ENCODE peak calls at places on chromosomes 3 and 15, in five cellular contexts. O is PC-3, K is HCT116, J is mammary epithelial cell, X is A549. P is an unnamed sample. For H3K4me1, the result is how much of the 10 kb centered on the place peaks cover.

GRCh38 chr15:31328999-31329639 is 2.5 kb downstream of the KLF13 start:
- DNase-seq in O (peak), K (no peak), J (peak), X (peak), P (no peak)

GRCh38 chr15:78455749-78456148 is 17.7 kb downstream of the IREB2 start:
- DNase-seq in O (no peak), K (no peak), J (no peak), X (no peak), P (peak)

GRCh38 chr3:49500408-49501257 is 30.6 kb downstream of the DAG1 start:
- DNase-seq in O (peak), K (peak), J (peak), X (peak), P (peak)

GRCh38 chr3:71447197-71447596 is 136.3 kb downstream of the FOXP1 start:
- DNase-seq in O (peak), K (no peak), J (no peak), X (no peak), P (no peak)

GRCh38 chr3:65284971-65285370 is 597.2 kb upstream of the ADAMTS9 start:
- DNase-seq in O (no peak), K (no peak), J (no peak), X (no peak), P (no peak)

GRCh38 chr3:194279701-194280360 is 71.3 kb downstream of the CPN2 start:
- DNase-seq in O (no peak), K (no peak), J (no peak), X (no peak), P (no peak)

GRCh38 chr3:11509175-11510000 is 134.3 kb downstream of the VGLL4 start:
- DNase-seq in O (peak), K (no peak), J (no peak), X (no peak), P (peak)

GRCh38 chr3:177694316-177694715 is 497.0 kb upstream of the TBL1XR1 start:
- DNase-seq in O (no peak), K (no peak), J (no peak), X (no peak), P (peak)

GRCh38 chr15:92715753-92716152 is 60.2 kb upstream of the FAM174B start:
- DNase-seq in O (peak), K (no peak), J (no peak), X (no peak), P (no peak)

GRCh38 chr3:160707187-160707789 is 30.3 kb downstream of the ARL14 start:
- DNase-seq in O (peak), K (peak), J (peak), X (peak), P (peak)

GRCh38 chr15:77747175-77748077 is 114.7 kb upstream of the LINGO1 start:
- DNase-seq in O (no peak), K (no peak), J (no peak), X (no peak), P (no peak)

GRCh38 chr3:194277547-194278091 is 73.5 kb downstream of the CPN2 start:
- DNase-seq in O (no peak), K (no peak), J (no peak), X (no peak), P (peak)

GRCh38 chr3:123261666-123262065 is 59.9 kb downstream of the SEC22A start:
- DNase-seq in O (no peak), K (no peak), J (no peak), X (no peak), P (no peak)

GRCh38 chr15:32717290-32718081 is at the start of gene GREM1:
- DNase-seq in O (no peak), K (no peak), J (no peak), X (no peak), P (no peak)

GRCh38 chr15:70516408-70517193 is 246.8 kb downstream of the UACA start:
- DNase-seq in O (no peak), K (no peak), J (no peak), X (no peak), P (no peak)

GRCh38 chr3:146222204-146223046 is 28.5 kb downstream of the PLSCR4 start:
- DNase-seq in O (peak), K (peak), J (no peak), X (peak), P (no peak)

GRCh38 chr3:184724662-184725061 is 12.8 kb upstream of the MAGEF1 start:
- DNase-seq in O (no peak), K (no peak), J (no peak), X (no peak), P (no peak)

GRCh38 chr3:23035927-23036640 is 167.0 kb upstream of the UBE2E2 start:
- DNase-seq in O (peak), K (no peak), J (no peak), X (no peak), P (no peak)

GRCh38 chr3:86175593-86175992 is 815.4 kb downstream of the VGLL3 start:
- DNase-seq in O (no peak), K (no peak), J (no peak), X (no peak), P (no peak)

GRCh38 chr15:69573815-69574472 is 121.3 kb downstream of the RPLP1 start:
- DNase-seq in O (peak), K (no peak), J (no peak), X (no peak), P (no peak)

GRCh38 chr15:40092416-40093223 is 16.1 kb downstream of the BMF start:
- DNase-seq in O (no peak), K (no peak), J (no peak), X (no peak), P (peak)

GRCh38 chr3:50194128-50194902 is 2.9 kb downstream of the GNAT1 start:
- DNase-seq in O (peak), K (peak), J (peak), X (peak), P (peak)

GRCh38 chr15:33581032-33581431 is 270.3 kb downstream of the RYR3 start:
- DNase-seq in O (peak), K (no peak), J (peak), X (no peak), P (no peak)

GRCh38 chr3:184741259-184741556 is 29.3 kb upstream of the MAGEF1 start:
- DNase-seq in O (no peak), K (peak), J (peak), X (no peak), P (no peak)

GRCh38 chr15:82832601-82833209 is 23.3 kb downstream of the WHAMM start:
- DNase-seq in O (peak), K (peak), J (peak), X (peak), P (no peak)

GRCh38 chr3:120561251-120562045 is 34.7 kb upstream of the NDUFB4 start:
- DNase-seq in O (peak), K (peak), J (peak), X (no peak), P (peak)

GRCh38 chr15:34808016-34808415 is 12.7 kb upstream of the ACTC1 start:
- DNase-seq in O (peak), K (no peak), J (peak), X (no peak), P (no peak)

GRCh38 chr3:188453431-188454384 is 299.8 kb downstream of the LPP start:
- DNase-seq in O (no peak), K (no peak), J (no peak), X (no peak), P (no peak)

GRCh38 chr3:125587039-125587664 is 8.1 kb downstream of the OSBPL11 start:
- DNase-seq in O (peak), K (no peak), J (no peak), X (no peak), P (no peak)

GRCh38 chr3:15519096-15519495 is 2.4 kb downstream of the COLQ start:
- DNase-seq in O (no peak), K (no peak), J (no peak), X (no peak), P (peak)

GRCh38 chr15:101521563-101521962 is 32.1 kb upstream of the PCSK6 start:
- DNase-seq in O (no peak), K (no peak), J (no peak), X (no peak), P (no peak)

DNA sequence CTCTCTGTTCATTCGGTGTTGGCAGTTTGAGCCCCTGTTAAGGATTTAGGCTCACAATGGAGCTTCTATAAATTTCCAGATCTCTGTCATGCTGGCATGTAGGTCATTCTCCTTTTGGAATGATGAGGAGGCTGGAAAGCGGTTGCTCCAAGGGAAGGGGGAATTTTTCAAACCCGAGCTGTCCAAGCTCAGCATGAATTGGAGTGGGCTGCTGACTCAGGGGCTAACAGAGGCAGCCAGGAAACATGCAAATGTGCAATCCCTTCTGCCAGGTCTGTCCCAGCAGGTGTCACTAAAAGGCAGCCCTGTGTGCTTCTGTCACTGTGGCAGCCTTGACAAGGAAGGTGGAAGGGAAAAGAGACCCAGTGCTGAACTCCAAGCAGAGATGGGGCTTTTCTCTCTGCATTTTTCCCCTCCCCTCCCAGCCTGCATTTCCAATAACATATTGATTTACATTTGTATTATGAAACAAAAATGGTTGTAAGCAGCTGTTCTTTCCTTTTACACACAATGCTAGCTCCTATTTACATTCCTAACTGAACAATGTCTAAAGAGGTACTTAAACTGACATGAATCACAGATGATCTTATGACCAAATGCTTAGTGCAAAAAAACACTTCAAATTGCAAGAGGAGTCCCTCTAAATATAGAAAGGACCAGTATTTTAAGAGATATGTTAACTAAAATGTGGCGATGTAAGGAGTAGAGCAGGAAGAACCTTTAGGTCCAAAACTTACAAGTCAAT is 84.4 kb upstream of the ATP10A start:
- DNase-seq in O (peak), K (no peak), J (no peak), X (no peak), P (no peak)
- TF ChIP-seq CTCF in O (peak), K (no peak), J (no peak), X (peak), P (no peak)

DNA sequence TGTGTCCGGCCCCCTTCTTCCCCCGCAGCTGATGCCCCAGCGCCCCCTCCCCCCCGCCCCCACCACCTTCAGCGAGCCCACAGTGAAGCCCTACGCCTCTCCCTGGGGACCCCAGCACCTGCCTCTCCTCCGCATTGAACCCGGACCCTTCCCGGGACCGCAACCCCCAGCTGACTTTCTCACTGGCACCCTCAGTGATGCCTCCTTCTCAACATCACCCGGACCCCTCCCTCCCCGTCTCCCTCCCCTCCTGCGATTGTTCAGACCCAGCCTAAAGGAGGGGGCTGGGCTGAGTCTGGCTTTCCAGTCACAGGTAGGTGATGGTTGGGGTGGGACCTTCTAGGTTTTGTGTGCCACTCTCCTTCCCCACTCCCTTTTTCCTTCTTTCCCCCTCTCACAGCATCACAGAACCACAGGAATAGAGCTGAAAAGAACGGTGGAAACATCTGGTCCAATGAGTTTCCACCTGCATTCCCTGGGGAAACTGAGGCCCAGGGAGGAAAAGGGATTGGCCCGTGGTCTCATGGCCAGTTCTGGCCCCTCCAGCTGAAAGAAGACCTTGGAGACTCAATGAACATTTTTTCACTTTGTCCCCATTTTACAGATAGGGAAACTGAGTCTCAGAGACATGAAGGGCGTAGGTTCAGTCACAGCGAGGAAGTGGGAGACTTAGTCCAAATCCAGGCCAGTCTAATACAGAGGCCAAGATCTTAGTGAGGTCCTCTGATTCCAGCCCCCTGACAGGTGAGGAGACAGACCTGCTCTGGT is 828 bp downstream of the CAND2 start:
- DNase-seq in O (no peak), K (no peak), J (no peak), X (no peak), P (no peak)
- H3K4me3 ChIP-seq in O (no peak), K (no peak), J (no peak), X (no peak), P (peak)

DNA sequence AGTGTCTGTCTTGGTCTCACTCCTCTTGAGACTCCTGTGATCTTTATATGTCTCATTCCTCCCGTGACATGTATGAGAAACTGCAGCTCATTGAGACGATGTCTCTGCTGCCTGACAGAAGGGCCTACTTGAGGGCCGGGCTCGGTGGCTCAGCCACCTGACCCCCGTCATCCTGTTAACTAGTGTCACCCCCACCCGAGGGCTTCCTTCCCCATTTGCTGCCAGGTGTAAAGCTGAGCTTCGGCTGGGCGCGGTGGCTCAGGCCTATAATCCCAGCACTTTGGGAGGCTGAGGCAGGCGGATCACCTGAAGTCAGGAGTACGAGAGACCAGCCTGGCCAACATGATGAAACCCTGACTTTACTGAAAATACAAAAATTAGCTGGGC is 12.7 kb downstream of the SEMA4B start:
- DNase-seq in O (no peak), K (no peak), J (no peak), X (no peak), P (no peak)
- H3K4me1 ChIP-seq in O (under half), K (half or more), J (half or more), X (half or more), P (under half)

GRCh38 chr15:42392309-42393024 is 33.2 kb downstream of the CAPN3 start:
- DNase-seq in O (no peak), K (no peak), J (no peak), X (no peak), P (no peak)
- TF ChIP-seq CTCF in O (no peak), K (no peak), J (no peak), X (no peak), P (no peak)

GRCh38 chr3:128491071-128491899 is 1.7 kb downstream of the GATA2 start:
- DNase-seq in O (peak), K (no peak), J (no peak), X (no peak), P (no peak)
- H3K4me3 ChIP-seq in O (peak), K (no peak), J (no peak), X (no peak), P (peak)

GRCh38 chr3:24378313-24378712 is 116.3 kb downstream of the THRB start:
- DNase-seq in O (no peak), K (no peak), J (no peak), X (no peak), P (no peak)
- H3K4me1 ChIP-seq in O (under half), K (under half), J (under half), X (under half), P (under half)

GRCh38 chr3:186844908-186845307 is 2.4 kb downstream of the ADIPOQ start:
- DNase-seq in O (no peak), K (no peak), J (no peak), X (no peak), P (no peak)

GRCh38 chr3:186854146-186854545 is 11.6 kb downstream of the ADIPOQ start:
- DNase-seq in O (no peak), K (no peak), J (no peak), X (no peak), P (no peak)

GRCh38 chr3:186847437-186847836 is 4.9 kb downstream of the ADIPOQ start:
- DNase-seq in O (no peak), K (no peak), J (no peak), X (no peak), P (no peak)

GRCh38 chr3:186852994-186853393 is 10.5 kb downstream of the ADIPOQ start:
- DNase-seq in O (no peak), K (no peak), J (no peak), X (no peak), P (no peak)

GRCh38 chr3:186849392-186849975 is 7.0 kb downstream of the ADIPOQ start:
- DNase-seq in O (peak), K (peak), J (peak), X (peak), P (no peak)
- TF ChIP-seq CTCF in O (peak), K (peak), J (peak), X (peak), P (peak)

GRCh38 chr3:135237371-135237770 is 442.3 kb downstream of the EPHB1 start:
- DNase-seq in O (no peak), K (no peak), J (no peak), X (no peak), P (no peak)

GRCh38 chr3:135240426-135240825 is 445.4 kb downstream of the EPHB1 start:
- DNase-seq in O (no peak), K (no peak), J (no peak), X (no peak), P (no peak)

GRCh38 chr3:135238866-135239434 is 443.9 kb downstream of the EPHB1 start:
- DNase-seq in O (no peak), K (no peak), J (no peak), X (no peak), P (no peak)

GRCh38 chr3:135238201-135238600 is 443.1 kb downstream of the EPHB1 start:
- DNase-seq in O (no peak), K (no peak), J (no peak), X (no peak), P (no peak)

DNA sequence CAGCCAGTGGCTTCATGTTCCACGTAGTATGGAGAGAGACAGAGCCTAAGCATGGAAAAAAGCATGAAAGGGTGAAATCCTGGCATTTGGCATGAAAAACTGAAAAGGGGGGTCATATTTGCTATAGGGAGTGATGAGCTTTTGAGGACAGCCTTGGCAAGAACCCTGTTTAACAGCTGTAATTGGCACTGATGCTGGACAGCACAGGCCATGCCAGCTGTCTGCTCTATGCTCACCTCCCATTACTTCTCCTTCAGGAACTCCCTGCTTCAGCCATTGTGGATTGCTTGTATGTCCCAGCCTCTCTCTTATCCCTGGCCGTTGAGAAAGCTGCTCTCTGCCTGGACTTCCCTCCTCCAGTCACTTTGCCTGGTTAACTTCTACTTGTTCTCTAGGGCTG is 444.4 kb downstream of the EPHB1 start:
- DNase-seq in O (no peak), K (no peak), J (no peak), X (no peak), P (no peak)
- H3K4me3 ChIP-seq in O (no peak), K (no peak), J (no peak), X (no peak), P (no peak)